ENCODE peak calls at places on chromosomes 7 and 10, in seven cellular contexts. One of them, this sample, is unnamed.

GRCh38 chr7:15461576-15461975 is 100.2 kb downstream of the AGMO start:
- DNase-seq in nucleus accumbens: no peak
- DNase-seq in central memory CD4-positive, alpha-beta T cell: no peak
- DNase-seq in NCI-H69: peak
- DNase-seq in adrenal gland: no peak
- DNase-seq in stimulated activated CD8-positive, alpha-beta memory T cell treated with anti-CD3 and anti-CD28 coated beads, Interleukin-4, amount 100 ng/mL, for 24 hours: no peak
- DNase-seq in CD8-positive, alpha-beta memory T cell: no peak
- DNase-seq in this sample: no peak

GRCh38 chr10:100882681-100883321 is 30.0 kb upstream of the SLF2 start:
- DNase-seq in nucleus accumbens: no peak
- DNase-seq in central memory CD4-positive, alpha-beta T cell: no peak
- DNase-seq in NCI-H69: no peak
- DNase-seq in adrenal gland: peak
- DNase-seq in stimulated activated CD8-positive, alpha-beta memory T cell treated with anti-CD3 and anti-CD28 coated beads, Interleukin-4, amount 100 ng/mL, for 24 hours: no peak
- DNase-seq in CD8-positive, alpha-beta memory T cell: no peak
- DNase-seq in this sample: no peak

GRCh38 chr7:77657427-77658331 is 38.6 kb upstream of the RSBN1L start:
- DNase-seq in nucleus accumbens: no peak
- DNase-seq in central memory CD4-positive, alpha-beta T cell: peak
- DNase-seq in NCI-H69: peak
- DNase-seq in adrenal gland: no peak
- DNase-seq in stimulated activated CD8-positive, alpha-beta memory T cell treated with anti-CD3 and anti-CD28 coated beads, Interleukin-4, amount 100 ng/mL, for 24 hours: no peak
- DNase-seq in CD8-positive, alpha-beta memory T cell: peak
- DNase-seq in this sample: peak

GRCh38 chr7:155437836-155438235 is 20.1 kb upstream of the EN2 start:
- DNase-seq in nucleus accumbens: no peak
- DNase-seq in central memory CD4-positive, alpha-beta T cell: no peak
- DNase-seq in NCI-H69: no peak
- DNase-seq in adrenal gland: no peak
- DNase-seq in stimulated activated CD8-positive, alpha-beta memory T cell treated with anti-CD3 and anti-CD28 coated beads, Interleukin-4, amount 100 ng/mL, for 24 hours: no peak
- DNase-seq in CD8-positive, alpha-beta memory T cell: no peak
- DNase-seq in this sample: no peak

GRCh38 chr7:102914585-102914984 is 1.8 kb downstream of the LRRC17 start:
- DNase-seq in nucleus accumbens: no peak
- DNase-seq in central memory CD4-positive, alpha-beta T cell: no peak
- DNase-seq in NCI-H69: peak
- DNase-seq in adrenal gland: peak
- DNase-seq in stimulated activated CD8-positive, alpha-beta memory T cell treated with anti-CD3 and anti-CD28 coated beads, Interleukin-4, amount 100 ng/mL, for 24 hours: no peak
- DNase-seq in CD8-positive, alpha-beta memory T cell: no peak
- DNase-seq in this sample: no peak

GRCh38 chr10:36888925-36889573 is 236.3 kb upstream of the ANKRD30A start:
- DNase-seq in nucleus accumbens: peak
- DNase-seq in central memory CD4-positive, alpha-beta T cell: peak
- DNase-seq in NCI-H69: peak
- DNase-seq in adrenal gland: no peak
- DNase-seq in stimulated activated CD8-positive, alpha-beta memory T cell treated with anti-CD3 and anti-CD28 coated beads, Interleukin-4, amount 100 ng/mL, for 24 hours: peak
- DNase-seq in CD8-positive, alpha-beta memory T cell: no peak
- DNase-seq in this sample: peak

GRCh38 chr7:155210386-155210785 is 87.3 kb upstream of the INSIG1 start:
- DNase-seq in nucleus accumbens: no peak
- DNase-seq in central memory CD4-positive, alpha-beta T cell: no peak
- DNase-seq in NCI-H69: peak
- DNase-seq in adrenal gland: no peak
- DNase-seq in stimulated activated CD8-positive, alpha-beta memory T cell treated with anti-CD3 and anti-CD28 coated beads, Interleukin-4, amount 100 ng/mL, for 24 hours: no peak
- DNase-seq in CD8-positive, alpha-beta memory T cell: no peak
- DNase-seq in this sample: no peak

GRCh38 chr10:124064676-124065075 is 28.7 kb downstream of the CHST15 start:
- DNase-seq in nucleus accumbens: no peak
- DNase-seq in central memory CD4-positive, alpha-beta T cell: no peak
- DNase-seq in NCI-H69: no peak
- DNase-seq in adrenal gland: no peak
- DNase-seq in stimulated activated CD8-positive, alpha-beta memory T cell treated with anti-CD3 and anti-CD28 coated beads, Interleukin-4, amount 100 ng/mL, for 24 hours: no peak
- DNase-seq in CD8-positive, alpha-beta memory T cell: no peak
- DNase-seq in this sample: peak

GRCh38 chr7:610141-610530 is 90.5 kb upstream of the PDGFA start:
- DNase-seq in nucleus accumbens: no peak
- DNase-seq in central memory CD4-positive, alpha-beta T cell: no peak
- DNase-seq in NCI-H69: no peak
- DNase-seq in adrenal gland: no peak
- DNase-seq in stimulated activated CD8-positive, alpha-beta memory T cell treated with anti-CD3 and anti-CD28 coated beads, Interleukin-4, amount 100 ng/mL, for 24 hours: no peak
- DNase-seq in CD8-positive, alpha-beta memory T cell: no peak
- DNase-seq in this sample: no peak

GRCh38 chr10:11395581-11396310 is 215.7 kb downstream of the USP6NL start:
- DNase-seq in nucleus accumbens: no peak
- DNase-seq in central memory CD4-positive, alpha-beta T cell: no peak
- DNase-seq in NCI-H69: no peak
- DNase-seq in adrenal gland: no peak
- DNase-seq in stimulated activated CD8-positive, alpha-beta memory T cell treated with anti-CD3 and anti-CD28 coated beads, Interleukin-4, amount 100 ng/mL, for 24 hours: no peak
- DNase-seq in CD8-positive, alpha-beta memory T cell: no peak
- DNase-seq in this sample: no peak

GRCh38 chr10:61471491-61471890 is 18.3 kb upstream of the TMEM26 start:
- DNase-seq in nucleus accumbens: no peak
- DNase-seq in central memory CD4-positive, alpha-beta T cell: no peak
- DNase-seq in NCI-H69: no peak
- DNase-seq in adrenal gland: no peak
- DNase-seq in stimulated activated CD8-positive, alpha-beta memory T cell treated with anti-CD3 and anti-CD28 coated beads, Interleukin-4, amount 100 ng/mL, for 24 hours: no peak
- DNase-seq in CD8-positive, alpha-beta memory T cell: no peak
- DNase-seq in this sample: no peak

GRCh38 chr10:99809481-99809880 is 27.0 kb downstream of the ABCC2 start:
- DNase-seq in nucleus accumbens: no peak
- DNase-seq in central memory CD4-positive, alpha-beta T cell: no peak
- DNase-seq in NCI-H69: no peak
- DNase-seq in adrenal gland: no peak
- DNase-seq in stimulated activated CD8-positive, alpha-beta memory T cell treated with anti-CD3 and anti-CD28 coated beads, Interleukin-4, amount 100 ng/mL, for 24 hours: no peak
- DNase-seq in CD8-positive, alpha-beta memory T cell: no peak
- DNase-seq in this sample: no peak

GRCh38 chr7:141043621-141044020 is 28.9 kb upstream of the MRPS33 start:
- DNase-seq in nucleus accumbens: no peak
- DNase-seq in central memory CD4-positive, alpha-beta T cell: no peak
- DNase-seq in NCI-H69: no peak
- DNase-seq in adrenal gland: no peak
- DNase-seq in stimulated activated CD8-positive, alpha-beta memory T cell treated with anti-CD3 and anti-CD28 coated beads, Interleukin-4, amount 100 ng/mL, for 24 hours: no peak
- DNase-seq in CD8-positive, alpha-beta memory T cell: no peak
- DNase-seq in this sample: no peak

GRCh38 chr10:88070080-88070880 is 206.9 kb downstream of the PTEN start:
- DNase-seq in nucleus accumbens: no peak
- DNase-seq in central memory CD4-positive, alpha-beta T cell: no peak
- DNase-seq in NCI-H69: no peak
- DNase-seq in adrenal gland: no peak
- DNase-seq in stimulated activated CD8-positive, alpha-beta memory T cell treated with anti-CD3 and anti-CD28 coated beads, Interleukin-4, amount 100 ng/mL, for 24 hours: no peak
- DNase-seq in CD8-positive, alpha-beta memory T cell: no peak
- DNase-seq in this sample: no peak

GRCh38 chr10:124743188-124744046 is 761 bp downstream of the FAM53B start:
- DNase-seq in nucleus accumbens: no peak
- DNase-seq in central memory CD4-positive, alpha-beta T cell: peak
- DNase-seq in NCI-H69: peak
- DNase-seq in adrenal gland: no peak
- DNase-seq in stimulated activated CD8-positive, alpha-beta memory T cell treated with anti-CD3 and anti-CD28 coated beads, Interleukin-4, amount 100 ng/mL, for 24 hours: no peak
- DNase-seq in CD8-positive, alpha-beta memory T cell: peak
- DNase-seq in this sample: no peak

GRCh38 chr7:67413670-67414069 is 417.0 kb downstream of the TYW1 start:
- DNase-seq in nucleus accumbens: no peak
- DNase-seq in central memory CD4-positive, alpha-beta T cell: no peak
- DNase-seq in NCI-H69: peak
- DNase-seq in adrenal gland: no peak
- DNase-seq in stimulated activated CD8-positive, alpha-beta memory T cell treated with anti-CD3 and anti-CD28 coated beads, Interleukin-4, amount 100 ng/mL, for 24 hours: no peak
- DNase-seq in CD8-positive, alpha-beta memory T cell: no peak
- DNase-seq in this sample: no peak

GRCh38 chr10:113126506-113127192 is 176.6 kb downstream of the TCF7L2 start:
- DNase-seq in nucleus accumbens: no peak
- DNase-seq in central memory CD4-positive, alpha-beta T cell: peak
- DNase-seq in NCI-H69: peak
- DNase-seq in adrenal gland: peak
- DNase-seq in stimulated activated CD8-positive, alpha-beta memory T cell treated with anti-CD3 and anti-CD28 coated beads, Interleukin-4, amount 100 ng/mL, for 24 hours: peak
- DNase-seq in CD8-positive, alpha-beta memory T cell: peak
- DNase-seq in this sample: peak

This sample was measured in small intestine.